ENCODE peak calls at places on chromosome 1, in five cellular contexts. Q is IMR-90, N is right lobe of liver, Z is mammary epithelial cell, J is astrocyte of the spinal cord. K is an unnamed sample.

GRCh38 chr1:153778824-153779519 is 3.8 kb downstream of the SLC27A3 start:
- DNase-seq in Z (no peak), Q (no peak), N (no peak), J (no peak), K (no peak)

GRCh38 chr1:86516366-86516765 is 30.5 kb upstream of the CLCA4 start:
- DNase-seq in J (no peak), Z (no peak), N (no peak), Q (no peak), K (no peak)

GRCh38 chr1:3405491-3405890 is 49.0 kb upstream of the ARHGEF16 start:
- DNase-seq in J (no peak), N (no peak), Z (no peak), Q (no peak), K (no peak)

GRCh38 chr1:51101976-51102375 is at the start of gene C1orf185:
- DNase-seq in Z (no peak), J (no peak), N (no peak), Q (no peak), K (peak)

GRCh38 chr1:66352783-66353182 is 181.2 kb upstream of the SGIP1 start:
- DNase-seq in J (no peak), Q (no peak), Z (no peak), N (no peak), K (no peak)

GRCh38 chr1:108880850-108881249 is 4.1 kb downstream of the GPSM2 start:
- DNase-seq in N (no peak), J (no peak), Z (peak), Q (peak), K (peak)

GRCh38 chr1:17624540-17625256 is 85.2 kb downstream of the ARHGEF10L start:
- DNase-seq in J (peak), Z (peak), Q (peak), N (no peak), K (peak)

GRCh38 chr1:212914789-212915188 is 35.6 kb upstream of the VASH2 start:
- DNase-seq in J (no peak), Z (no peak), Q (no peak), N (no peak), K (no peak)

GRCh38 chr1:153617677-153618076 is 1.6 kb upstream of the S100A14 start:
- DNase-seq in Q (no peak), Z (peak), N (peak), J (peak), K (peak)

GRCh38 chr1:161214374-161214773 is 721 bp upstream of the FCER1G start:
- DNase-seq in Z (no peak), Q (no peak), J (no peak), N (no peak), K (no peak)

DNA sequence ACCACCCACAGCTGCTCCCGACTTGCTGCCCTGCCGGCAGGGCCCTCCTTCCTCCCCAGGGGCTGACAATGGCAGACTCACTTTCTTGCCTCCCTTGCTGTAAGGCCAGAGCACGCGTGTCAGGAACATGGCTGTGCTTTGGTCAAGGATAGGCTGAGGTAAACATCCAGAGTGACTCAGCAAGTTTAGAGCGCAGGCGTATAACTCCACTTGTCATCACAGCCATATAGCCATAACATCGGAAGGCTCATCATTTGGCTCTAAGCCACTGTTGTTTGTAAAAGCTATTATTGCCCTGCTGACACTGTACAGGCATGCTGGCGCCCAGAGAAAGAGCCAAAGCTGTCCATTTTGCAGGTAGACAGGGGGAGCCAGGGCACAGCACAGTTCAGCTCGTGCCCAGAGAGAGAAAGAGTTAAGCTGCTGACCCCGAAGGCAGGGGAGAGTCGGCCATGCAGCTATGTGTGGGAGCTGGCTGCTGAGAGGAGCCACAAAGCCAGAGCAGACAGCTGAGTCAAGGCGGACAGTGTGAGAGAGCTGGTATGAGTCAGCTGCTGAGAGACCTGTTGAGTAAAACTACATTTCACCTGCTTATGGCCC is 60.6 kb downstream of the GNG4 start:
- DNase-seq in N (no peak), J (peak), Q (peak), Z (peak), K (no peak)
- TF ChIP-seq CTCF in N (no peak), J (no peak), Q (no peak), Z (no peak), K (no peak)

GRCh38 chr1:35637401-35637809 is 3.9 kb downstream of the PSMB2 start:
- DNase-seq in Z (no peak), Q (peak), J (peak), N (no peak), K (no peak)
- H3K4me3 ChIP-seq in Z (peak), Q (peak), J (peak), N (peak), K (peak)

GRCh38 chr1:224851850-224852261 is 77.6 kb upstream of the DNAH14 start:
- DNase-seq in Q (no peak), N (no peak), Z (no peak), J (no peak), K (no peak)
- TF ChIP-seq CTCF in Q (no peak), N (no peak), Z (no peak), J (no peak), K (no peak)

DNA sequence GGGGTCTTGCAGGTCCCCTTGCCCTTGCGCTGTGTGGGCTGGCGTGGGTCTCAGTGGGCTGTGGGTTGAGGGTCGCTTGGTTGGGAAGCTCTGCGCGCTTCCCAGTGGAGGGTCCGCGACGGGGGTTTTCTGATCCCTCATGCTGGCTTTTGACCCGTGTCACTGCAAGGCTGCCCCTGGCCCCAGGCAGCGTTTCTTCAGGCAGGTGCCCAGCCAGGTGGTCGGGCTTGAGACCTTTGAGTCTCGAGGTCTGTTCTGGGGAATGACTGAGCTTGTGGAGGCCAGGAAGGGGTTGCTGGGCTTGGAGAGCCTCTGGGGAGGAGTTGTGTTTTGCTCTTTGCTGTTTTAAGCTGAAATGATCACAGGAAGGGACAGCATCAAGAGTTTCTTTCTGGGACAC is 5.3 kb downstream of the SKI start:
- DNase-seq in Q (no peak), Z (no peak), J (no peak), N (no peak), K (no peak)
- H3K4me3 ChIP-seq in Q (no peak), Z (no peak), J (peak), N (peak), K (no peak)

GRCh38 chr1:31706384-31707058 is 2.7 kb upstream of the COL16A1 start:
- DNase-seq in N (no peak), J (no peak), Z (no peak), Q (peak), K (peak)

GRCh38 chr1:31703431-31704260 is at the start of gene COL16A1:
- DNase-seq in Z (peak), J (peak), Q (peak), N (no peak), K (no peak)

GRCh38 chr1:31704261-31705079 is 653 bp upstream of the COL16A1 start:
- DNase-seq in Z (peak), Q (peak), N (peak), J (peak), K (no peak)

GRCh38 chr1:31702836-31703404 is 897 bp downstream of the COL16A1 start:
- DNase-seq in J (no peak), N (no peak), Q (peak), Z (peak), K (no peak)

DNA sequence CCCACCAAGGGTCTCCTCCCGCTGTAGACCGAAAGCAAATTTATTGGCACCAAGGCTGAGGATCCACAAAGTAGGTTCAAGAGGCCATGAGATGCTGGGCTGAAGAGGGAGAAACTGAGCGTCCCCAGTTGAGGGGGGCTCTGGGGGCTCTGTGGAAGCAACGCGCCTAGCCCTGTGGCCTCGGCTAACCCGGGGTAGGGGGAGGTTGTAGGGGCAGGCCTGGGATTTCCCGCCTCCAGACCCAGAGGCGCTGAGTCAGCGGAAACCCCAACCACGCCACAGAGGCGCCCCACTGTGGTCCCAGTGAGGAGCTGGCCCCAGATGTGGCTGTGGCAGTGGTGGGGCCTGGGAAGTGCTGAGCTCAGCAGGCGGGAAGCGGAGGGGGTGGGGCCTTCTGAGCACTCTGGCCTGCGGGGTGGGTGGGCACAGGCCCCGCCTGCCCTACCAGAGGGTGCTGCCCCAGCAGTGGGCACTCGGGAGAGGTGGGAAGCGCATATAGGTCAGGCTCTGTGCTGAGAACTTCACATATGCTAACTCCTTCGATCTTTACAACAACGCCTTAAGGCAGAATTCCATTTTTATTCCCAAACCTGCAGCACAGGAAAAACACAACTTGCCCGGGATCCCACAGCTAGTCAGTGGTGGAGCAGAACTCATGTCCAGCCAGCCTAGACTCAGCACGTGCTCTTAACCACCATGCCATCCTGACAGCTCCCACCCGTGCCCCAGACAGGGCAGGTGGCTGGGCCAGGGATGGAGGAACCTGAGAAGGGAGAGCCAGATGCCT is 1.5 kb upstream of the COL16A1 start:
- DNase-seq in Q (peak), J (peak), N (peak), Z (peak), K (no peak)
- TF ChIP-seq CTCF in Q (peak), J (peak), N (peak), Z (peak), K (no peak)